ENCODE peak calls at places on chromosome 12, in six cellular contexts. F is esophagus squamous epithelium; X is CD8-positive, alpha-beta T cell; W is pancreas; L is tibial artery; C is HepG2. D is an unnamed sample.

GRCh38 chr12:51896236-51896635 is 8.3 kb downstream of the ANKRD33 start:
- DNase-seq in F (no peak), L (no peak), W (no peak), X (no peak), C (no peak), D (no peak)

GRCh38 chr12:46556105-46556559 is 183.6 kb upstream of the SLC38A2 start:
- DNase-seq in F (no peak), W (no peak), X (no peak), C (peak; percentile 87), L (no peak), D (no peak)

GRCh38 chr12:116609715-116610114 is 50.5 kb downstream of the MAP1LC3B2 start:
- DNase-seq in L (no peak), W (no peak), F (no peak), X (peak; percentile 20), C (no peak), D (no peak)

GRCh38 chr12:55703288-55703687 is 4.4 kb downstream of the ITGA7 start:
- DNase-seq in C (no peak), L (peak; percentile 92), W (no peak), X (no peak), F (no peak), D (no peak)

GRCh38 chr12:94856324-94856723 is 147.2 kb downstream of the NDUFA12 start:
- DNase-seq in L (no peak), X (no peak), F (no peak), C (no peak), W (no peak), D (no peak)

GRCh38 chr12:108567974-108568652 is 5.7 kb downstream of the ISCU start:
- DNase-seq in C (no peak), W (no peak), F (no peak), L (no peak), X (no peak), D (no peak)

GRCh38 chr12:45088608-45089007 is 37.7 kb upstream of the DBX2 start:
- DNase-seq in L (no peak), W (no peak), C (no peak), X (no peak), F (no peak), D (no peak)

GRCh38 chr12:32273063-32273521 is 126.3 kb upstream of the FGD4 start:
- DNase-seq in C (no peak), X (no peak), F (no peak), W (no peak), L (no peak), D (no peak)

GRCh38 chr12:120099738-120100137 is 16.8 kb downstream of the RAB35 start:
- DNase-seq in F (no peak), L (no peak), X (no peak), W (no peak), C (no peak), D (no peak)

GRCh38 chr12:54431911-54432814 is 13.1 kb upstream of the ITGA5 start:
- DNase-seq in F (no peak), C (no peak), L (peak; percentile 96), W (no peak), X (no peak), D (peak; percentile 43)

GRCh38 chr12:10673660-10674384 is at the start of gene STYK1:
- DNase-seq in F (no peak), L (no peak), X (peak; percentile 76), W (peak; percentile 74), C (peak; percentile 20), D (peak; percentile 67)

GRCh38 chr12:34205401-34205800 is 183.1 kb downstream of the ALG10 start:
- DNase-seq in F (no peak), L (no peak), W (no peak), C (no peak), X (no peak), D (no peak)

GRCh38 chr12:26135010-26135420 is 10.2 kb upstream of the BHLHE41 start:
- DNase-seq in X (no peak), C (no peak), F (no peak), L (peak; percentile 68), W (peak; percentile 76), D (peak; percentile 95)

GRCh38 chr12:116406529-116406928 is 129.0 kb upstream of the MED13L start:
- DNase-seq in X (no peak), W (no peak), F (no peak), L (peak; percentile 99), C (peak; percentile 71), D (peak; percentile 68)

GRCh38 chr12:6979453-6979852 is 8.7 kb downstream of the EMG1 start:
- DNase-seq in W (no peak), C (no peak), L (no peak), X (no peak), F (no peak), D (no peak)

GRCh38 chr12:100936661-100937060 is 142.1 kb downstream of the ANO4 start:
- DNase-seq in C (no peak), L (no peak), X (no peak), W (no peak), F (no peak), D (no peak)

GRCh38 chr12:53973093-53974042 is at the start of gene HOXC11:
- DNase-seq in X (no peak), C (no peak), L (peak; percentile 89), F (no peak), W (peak; percentile 69), D (no peak)

GRCh38 chr12:1797011-1797901 is 23.1 kb upstream of the LRTM2 start:
- DNase-seq in F (no peak), L (peak; percentile 74), C (no peak), X (peak; percentile 55), W (peak; percentile 81), D (peak; percentile 58)

GRCh38 chr12:70660620-70661219 is 23.5 kb upstream of the PTPRB start:
- DNase-seq in F (no peak), W (no peak), C (no peak), X (peak; percentile 17), L (no peak), D (no peak)

GRCh38 chr12:51320695-51321320 is 3.2 kb downstream of the BIN2 start:
- DNase-seq in F (no peak), L (no peak), X (peak; percentile 30), C (no peak), W (no peak), D (no peak)

GRCh38 chr12:101759396-101760047 is 20.3 kb upstream of the SYCP3 start:
- DNase-seq in F (no peak), W (no peak), C (peak; percentile 39), L (no peak), X (no peak), D (no peak)

GRCh38 chr12:125983094-125983783 is 918.0 kb downstream of the AACS start:
- DNase-seq in X (no peak), L (no peak), F (no peak), C (peak; percentile 61), W (peak; percentile 91), D (no peak)

GRCh38 chr12:47824198-47824597 is 4.5 kb upstream of the HDAC7 start:
- DNase-seq in C (no peak), F (no peak), X (peak; percentile 49), L (no peak), W (no peak), D (no peak)

GRCh38 chr12:82593901-82594396 is 92.8 kb upstream of the TMTC2 start:
- DNase-seq in L (no peak), C (no peak), X (no peak), W (no peak), F (no peak), D (no peak)

GRCh38 chr12:43105426-43105981 is 446.5 kb downstream of the ADAMTS20 start:
- DNase-seq in X (no peak), W (no peak), C (no peak), F (no peak), L (no peak), D (no peak)

GRCh38 chr12:50440288-50440687 is 39.6 kb downstream of the LARP4 start:
- DNase-seq in F (no peak), W (no peak), C (no peak), L (no peak), X (no peak), D (no peak)

GRCh38 chr12:96249196-96250118 is 55.3 kb downstream of the ELK3 start:
- DNase-seq in F (no peak), C (no peak), L (no peak), X (no peak), W (no peak), D (no peak)
- H3K36me3 ChIP-seq in F (peaks cover 90% of the 10 kb centered on the region), C (no peaks in the 10 kb centered on the region), L (no peaks in the 10 kb centered on the region), X (peaks cover 23% of the 10 kb centered on the region), W (no peaks in the 10 kb centered on the region), D (peaks cover 6% of the 10 kb centered on the region)

DNA sequence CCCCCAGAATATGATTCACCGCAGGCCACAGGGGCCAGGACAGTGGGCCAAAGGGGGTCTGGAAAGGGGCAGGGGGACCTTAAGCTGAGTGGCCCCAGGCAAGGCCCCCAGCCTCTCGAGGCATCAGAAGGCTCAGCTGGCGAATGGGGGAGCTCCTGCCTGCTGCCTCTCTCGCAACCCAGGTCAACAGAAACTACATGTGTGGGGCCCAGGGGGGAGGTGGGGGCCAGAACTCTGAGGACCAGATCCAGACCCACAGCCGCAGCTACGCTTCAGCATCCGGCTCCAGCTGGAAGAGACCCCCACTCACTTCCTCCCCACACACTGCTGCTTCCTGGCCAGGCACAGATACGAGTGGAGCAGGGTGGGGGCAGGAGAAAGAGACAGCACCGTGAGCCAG is 46.5 kb downstream of the NCOR2 start:
- DNase-seq in W (peak; percentile 63), F (no peak), C (no peak), X (no peak), L (no peak), D (no peak)
- H3K4me1 ChIP-seq in W (peaks cover 33% of the 10 kb centered on the region), F (peaks cover 59% of the 10 kb centered on the region), C (peaks cover 29% of the 10 kb centered on the region), X (peaks cover 4% of the 10 kb centered on the region), L (peaks cover 15% of the 10 kb centered on the region), D (peaks cover 37% of the 10 kb centered on the region)

GRCh38 chr12:77850698-77851097 is 20.0 kb downstream of the NAV3 start:
- DNase-seq in X (no peak), F (no peak), L (no peak), C (no peak), W (no peak), D (no peak)
- TF ChIP-seq CTCF in X (no peak), F (no peak), L (no peak), C (no peak), W (no peak), D (no peak)

GRCh38 chr12:112219195-112219594 is 93.8 kb downstream of the TRAFD1 start:
- DNase-seq in L (no peak), F (no peak), W (no peak), X (no peak), C (no peak), D (no peak)

GRCh38 chr12:112218150-112218549 is 92.8 kb downstream of the TRAFD1 start:
- DNase-seq in F (no peak), W (no peak), L (no peak), C (no peak), X (no peak), D (no peak)

GRCh38 chr12:112216223-112216622 is 90.9 kb downstream of the TRAFD1 start:
- DNase-seq in C (no peak), L (no peak), W (no peak), X (no peak), F (no peak), D (no peak)

GRCh38 chr12:112214064-112214463 is 88.7 kb downstream of the TRAFD1 start:
- DNase-seq in F (no peak), C (no peak), W (no peak), L (no peak), X (no peak), D (no peak)

GRCh38 chr12:112217647-112218046 is 92.3 kb downstream of the TRAFD1 start:
- DNase-seq in L (no peak), C (no peak), X (no peak), W (no peak), F (no peak), D (no peak)
- H3K36me3 ChIP-seq in L (peaks cover 37% of the 10 kb centered on the region), C (peaks cover 3% of the 10 kb centered on the region), X (no peaks in the 10 kb centered on the region), W (peaks cover 15% of the 10 kb centered on the region), F (peaks cover 93% of the 10 kb centered on the region), D (peaks cover 3% of the 10 kb centered on the region)

D was measured in lung.